ENCODE peak calls at places on chromosomes 12 and 14, in seven cellular contexts. O is tibial artery; H is OCI-LY7; U is nephron progenitor cell; Q is GM13977; K is mucosa of descending colon; W is CD4-positive, alpha-beta T cell. B is an unnamed sample.

GRCh38 chr12:27013606-27014084 is 539 bp downstream of the TM7SF3 start:
- DNase-seq in O (no peak), H (peak), U (no peak), Q (peak), K (no peak), W (peak), B (no peak)

GRCh38 chr14:29518335-29518734 is 409.3 kb downstream of the PRKD1 start:
- DNase-seq in O (no peak), H (no peak), U (no peak), Q (no peak), K (no peak), W (no peak), B (no peak)

GRCh38 chr14:95361373-95362179 is 41.9 kb upstream of the CLMN start:
- DNase-seq in O (no peak), H (peak), U (peak), Q (peak), K (peak), W (no peak), B (peak)

GRCh38 chr14:33357225-33358010 is 418.7 kb downstream of the NPAS3 start:
- DNase-seq in O (no peak), H (no peak), U (no peak), Q (no peak), K (peak), W (no peak), B (no peak)

GRCh38 chr14:21712039-21712438 is 38.4 kb upstream of the OR4E1 start:
- DNase-seq in O (no peak), H (no peak), U (no peak), Q (no peak), K (no peak), W (no peak), B (no peak)

GRCh38 chr14:94974893-94975292 is 182.4 kb downstream of the DICER1 start:
- DNase-seq in O (no peak), H (no peak), U (no peak), Q (no peak), K (no peak), W (no peak), B (no peak)

GRCh38 chr14:54194501-54194900 is 202.3 kb upstream of the CDKN3 start:
- DNase-seq in O (no peak), H (no peak), U (no peak), Q (no peak), K (no peak), W (no peak), B (no peak)

GRCh38 chr12:117140397-117141096 is 41.3 kb upstream of the TESC start:
- DNase-seq in O (no peak), H (no peak), U (no peak), Q (no peak), K (no peak), W (no peak), B (no peak)

GRCh38 chr14:104171029-104171697 is 32.8 kb downstream of the KIF26A start:
- DNase-seq in O (no peak), H (no peak), U (peak), Q (no peak), K (peak), W (no peak), B (no peak)

GRCh38 chr12:31510034-31510433 is 80.9 kb downstream of the DENND5B start:
- DNase-seq in O (no peak), H (no peak), U (no peak), Q (no peak), K (no peak), W (no peak), B (no peak)

GRCh38 chr12:30631710-30632109 is 64.0 kb downstream of the IPO8 start:
- DNase-seq in O (no peak), H (no peak), U (no peak), Q (no peak), K (no peak), W (no peak), B (no peak)

GRCh38 chr12:7142057-7142644 is 12.0 kb downstream of the CLSTN3 start:
- DNase-seq in O (no peak), H (peak), U (peak), Q (peak), K (no peak), W (peak), B (no peak)

GRCh38 chr14:53537421-53538315 is 384.5 kb upstream of the DDHD1 start:
- DNase-seq in O (no peak), H (no peak), U (no peak), Q (no peak), K (no peak), W (no peak), B (no peak)

GRCh38 chr12:97944576-97944975 is 482.0 kb downstream of the RMST start:
- DNase-seq in O (no peak), H (no peak), U (no peak), Q (no peak), K (no peak), W (no peak), B (no peak)

GRCh38 chr12:52236386-52237050 is 3.5 kb downstream of the KRT7 start:
- DNase-seq in O (peak), H (no peak), U (no peak), Q (no peak), K (no peak), W (no peak), B (no peak)

GRCh38 chr12:53591301-53592206 is 34.6 kb downstream of the ATF7 start:
- DNase-seq in O (no peak), H (no peak), U (no peak), Q (no peak), K (no peak), W (no peak), B (no peak)

GRCh38 chr14:21066882-21067502 is 3.1 kb upstream of the ARHGEF40 start:
- DNase-seq in O (no peak), H (peak), U (no peak), Q (peak), K (no peak), W (no peak), B (no peak)

GRCh38 chr12:31651893-31652521 is 7.5 kb upstream of the ETFBKMT start:
- DNase-seq in O (no peak), H (no peak), U (no peak), Q (no peak), K (no peak), W (no peak), B (no peak)

GRCh38 chr12:11209098-11209497 is 22.4 kb upstream of the TAS2R42 start:
- DNase-seq in O (no peak), H (no peak), U (no peak), Q (no peak), K (no peak), W (no peak), B (no peak)
- TF ChIP-seq CTCF in O (no peak), H (peak), U (no peak), Q (no peak), K (no peak), W (no peak), B (no peak)

GRCh38 chr12:109228664-109229063 is 80.4 kb downstream of the FOXN4 start:
- DNase-seq in O (no peak), H (no peak), U (no peak), Q (no peak), K (no peak), W (no peak), B (no peak)
- TF ChIP-seq CTCF in O (no peak), H (no peak), U (no peak), Q (no peak), K (no peak), W (no peak), B (no peak)

DNA sequence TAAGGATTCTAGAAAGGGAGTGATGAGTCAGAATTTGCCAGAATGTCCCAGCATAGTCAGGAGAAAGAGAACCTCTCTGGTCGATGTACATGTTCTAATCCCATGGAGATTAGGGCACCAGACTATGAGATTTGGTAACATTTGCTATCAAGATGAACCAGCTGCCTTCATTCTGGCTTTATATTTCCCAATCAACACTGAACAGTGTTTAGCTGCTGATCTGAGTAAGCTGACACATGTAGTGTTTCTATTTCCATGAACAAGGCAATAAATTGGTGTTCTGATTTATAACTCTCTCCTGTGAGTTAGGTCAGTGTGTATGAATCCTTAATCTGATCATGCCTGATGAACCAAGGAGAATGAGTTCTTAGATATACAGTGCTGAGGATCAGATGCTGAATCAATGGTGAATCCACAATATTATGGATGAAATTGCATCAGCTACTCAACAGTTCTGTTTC is 158.0 kb upstream of the AMIGO2 start:
- DNase-seq in O (no peak), H (no peak), U (no peak), Q (no peak), K (no peak), W (no peak), B (no peak)
- TF ChIP-seq CTCF in O (no peak), H (no peak), U (no peak), Q (no peak), K (no peak), W (no peak), B (no peak)

DNA sequence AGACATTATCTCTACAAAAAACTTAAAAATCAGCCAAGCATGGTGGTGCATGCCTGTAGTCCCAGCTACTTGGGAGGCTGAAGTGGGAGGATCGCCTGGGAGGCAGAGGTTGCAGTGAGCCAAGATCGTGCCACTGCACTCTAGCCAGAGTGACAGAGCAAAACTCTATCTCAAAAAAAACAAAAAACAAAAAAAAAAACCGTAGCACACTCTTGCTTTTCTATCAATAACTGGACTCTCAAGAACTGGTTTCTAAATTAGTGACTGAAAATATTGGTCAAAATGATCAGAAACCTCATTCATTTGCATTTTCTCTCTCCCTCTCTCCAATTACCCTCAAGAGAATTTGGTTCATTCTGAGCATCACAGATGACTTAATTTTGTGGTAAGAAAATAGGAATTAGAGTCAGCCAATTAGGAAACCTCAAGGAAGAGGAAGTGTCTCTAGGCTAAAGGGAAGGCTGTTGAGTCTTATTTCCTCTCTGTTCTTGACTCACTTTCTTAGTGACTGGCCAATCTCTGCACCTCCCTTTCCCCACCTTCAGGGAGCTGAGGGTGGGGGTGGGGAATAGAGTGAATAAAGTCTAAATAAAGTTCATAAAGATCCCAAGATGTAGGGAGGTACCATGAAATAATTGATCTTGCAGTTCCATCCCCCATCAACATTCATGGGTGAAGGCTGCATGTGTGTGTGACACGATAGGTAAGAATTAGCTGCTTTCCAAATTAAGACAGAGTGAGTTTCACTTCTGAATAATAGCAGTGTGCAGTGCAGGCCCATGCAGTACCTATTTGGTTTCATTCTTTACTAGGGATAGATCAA is 6.8 kb upstream of the PSMA6 start:
- DNase-seq in O (no peak), H (peak), U (no peak), Q (peak), K (no peak), W (no peak), B (no peak)
- TF ChIP-seq CTCF in O (no peak), H (no peak), U (no peak), Q (no peak), K (no peak), W (no peak), B (no peak)

DNA sequence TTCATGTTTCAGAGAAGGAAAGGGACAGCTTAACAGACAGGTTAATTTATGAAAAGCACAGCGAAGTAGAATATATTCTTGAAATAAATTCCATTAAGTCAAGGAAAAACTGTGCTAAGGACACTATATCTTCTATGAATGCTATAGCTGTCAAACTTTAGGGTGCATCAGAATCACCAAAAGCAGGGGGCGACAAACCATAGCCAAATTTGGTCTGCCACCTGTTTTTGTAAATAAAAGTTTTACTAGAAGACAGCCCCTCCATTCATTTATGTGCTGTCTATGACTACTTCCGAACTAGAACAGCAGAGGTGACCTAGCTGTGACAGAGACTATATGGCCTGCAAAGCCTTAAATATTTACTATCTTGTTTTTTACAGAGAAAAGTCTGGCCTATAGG is 25.9 kb downstream of the PPP4R3A start:
- DNase-seq in O (no peak), H (peak), U (no peak), Q (no peak), K (no peak), W (no peak), B (no peak)
- TF ChIP-seq CTCF in O (no peak), H (peak), U (no peak), Q (peak), K (no peak), W (no peak), B (no peak)

B was measured in activated B cell treated with CpG ODN at 0.5 μM for 24 hours.